ENCODE peak calls at places on chromosomes 12 and 14, in eight cellular contexts. N, A, M, J, U, E, T and H are unnamed samples. For H3K9me3, the result is how much of the 10 kb centered on the place peaks cover.

GRCh38 chr12:4160314-4161040 is 113.1 kb upstream of the CCND2 start:
- DNase-seq in N (no peak), A (no peak), M (no peak), J (no peak), U (no peak), E (no peak), T (no peak), H (no peak)

GRCh38 chr14:85978851-85979250 is 448.9 kb downstream of the FLRT2 start:
- DNase-seq in N (no peak), A (no peak), M (no peak), J (no peak), U (no peak), E (no peak), T (no peak), H (no peak)

GRCh38 chr12:92942905-92943304 is 13.8 kb upstream of the EEA1 start:
- DNase-seq in N (no peak), A (no peak), M (no peak), J (no peak), U (no peak), E (no peak), T (no peak), H (no peak)

GRCh38 chr12:2925322-2925995 is 33.7 kb upstream of the TEAD4 start:
- DNase-seq in N (no peak), A (no peak), M (no peak), J (no peak), U (no peak), E (no peak), T (no peak), H (no peak)

GRCh38 chr14:76193696-76194095 is 42.0 kb downstream of the GPATCH2L start:
- DNase-seq in N (no peak), A (no peak), M (no peak), J (no peak), U (no peak), E (no peak), T (no peak), H (no peak)

GRCh38 chr14:64713677-64714076 is 9.5 kb downstream of the PLEKHG3 start:
- DNase-seq in N (no peak), A (no peak), M (no peak), J (no peak), U (no peak), E (no peak), T (no peak), H (no peak)

GRCh38 chr12:47165934-47166333 is 86.2 kb upstream of the AMIGO2 start:
- DNase-seq in N (no peak), A (no peak), M (no peak), J (no peak), U (no peak), E (no peak), T (no peak), H (no peak)

GRCh38 chr14:68262567-68262966 is 443.0 kb downstream of the RAD51B start:
- DNase-seq in N (no peak), A (no peak), M (no peak), J (no peak), U (no peak), E (no peak), T (no peak), H (no peak)

GRCh38 chr12:116977465-116978380 is 67.0 kb downstream of the FBXW8 start:
- DNase-seq in N (no peak), A (no peak), M (no peak), J (no peak), U (no peak), E (no peak), T (no peak), H (no peak)

GRCh38 chr12:76346798-76347420 is 1.3 kb downstream of the BBS10 start:
- DNase-seq in N (no peak), A (peak), M (no peak), J (no peak), U (peak), E (no peak), T (no peak), H (no peak)
- H3K4me3 ChIP-seq in N (no peak), A (peak), M (peak), J (no peak), U (peak), E (peak), T (peak), H (peak)

GRCh38 chr14:99023371-99023770 is 248.6 kb downstream of the BCL11B start:
- DNase-seq in N (no peak), A (no peak), M (no peak), J (no peak), U (no peak), E (no peak), T (no peak), H (no peak)
- H3K9me3 ChIP-seq in N (under half), A (under half), M (under half), J (under half), U (under half), E (under half), T (under half), H (under half)

GRCh38 chr12:53675701-53676607 is at the start of gene ATP5MC2:
- DNase-seq in N (peak), A (peak), M (peak), J (peak), U (peak), E (peak), T (peak), H (peak)

GRCh38 chr12:53674977-53675700 is 744 bp downstream of the ATP5MC2 start:
- DNase-seq in N (no peak), A (no peak), M (no peak), J (no peak), U (no peak), E (no peak), T (no peak), H (no peak)

GRCh38 chr12:53683494-53683893 is 7.6 kb upstream of the ATP5MC2 start:
- DNase-seq in N (no peak), A (no peak), M (no peak), J (no peak), U (no peak), E (no peak), T (no peak), H (no peak)

GRCh38 chr12:53676715-53677611 is 1.1 kb upstream of the ATP5MC2 start:
- DNase-seq in N (peak), A (peak), M (peak), J (no peak), U (peak), E (peak), T (no peak), H (no peak)

GRCh38 chr12:53677612-53678133 is 1.8 kb upstream of the ATP5MC2 start:
- DNase-seq in N (no peak), A (no peak), M (no peak), J (no peak), U (no peak), E (no peak), T (no peak), H (no peak)
- H3K4me3 ChIP-seq in N (peak), A (no peak), M (peak), J (peak), U (peak), E (peak), T (no peak), H (no peak)

GRCh38 chr14:91885113-91885712 is 17.9 kb upstream of the TC2N start:
- DNase-seq in N (no peak), A (no peak), M (no peak), J (no peak), U (no peak), E (no peak), T (no peak), H (no peak)

GRCh38 chr14:91884664-91885063 is 17.3 kb upstream of the TC2N start:
- DNase-seq in N (no peak), A (no peak), M (peak), J (no peak), U (no peak), E (no peak), T (no peak), H (no peak)

GRCh38 chr14:91882776-91883175 is 15.4 kb upstream of the TC2N start:
- DNase-seq in N (no peak), A (no peak), M (no peak), J (no peak), U (no peak), E (no peak), T (no peak), H (no peak)

GRCh38 chr14:91883770-91884169 is 16.4 kb upstream of the TC2N start:
- DNase-seq in N (no peak), A (no peak), M (peak), J (no peak), U (no peak), E (peak), T (no peak), H (peak)

DNA sequence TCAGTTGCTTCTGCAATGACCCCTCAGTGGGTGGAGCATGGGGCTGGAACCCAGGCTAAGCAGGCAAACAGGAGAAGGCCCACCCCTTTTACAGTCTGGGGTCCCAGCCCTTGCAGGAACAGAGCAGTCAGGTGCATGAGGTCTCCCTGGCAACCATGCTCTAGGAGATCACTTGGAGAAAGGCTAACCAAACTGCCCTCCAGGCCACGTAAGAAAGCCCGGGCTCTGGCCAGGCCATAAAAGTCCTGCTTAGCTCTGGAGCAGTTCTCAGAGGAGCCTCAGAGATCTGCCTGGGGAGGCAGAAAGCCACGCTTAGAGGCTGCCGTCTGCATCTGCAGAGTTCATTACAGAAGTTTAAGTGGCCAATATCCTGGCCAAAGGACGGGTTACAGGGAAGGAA is 15.0 kb upstream of the TC2N start:
- DNase-seq in N (no peak), A (no peak), M (no peak), J (no peak), U (no peak), E (no peak), T (no peak), H (no peak)
- H3K9me3 ChIP-seq in N (under half), A (under half), M (under half), J (under half), U (under half), E (under half), T (under half), H (under half)

GRCh38 chr14:92686763-92687427 is 61.5 kb downstream of the LGMN start:
- DNase-seq in N (peak), A (peak), M (peak), J (no peak), U (peak), E (peak), T (peak), H (peak)
- H3K4me3 ChIP-seq in N (peak), A (peak), M (peak), J (peak), U (no peak), E (peak), T (no peak), H (peak)

GRCh38 chr12:56900583-56900982 is 33.6 kb downstream of the SDR9C7 start:
- DNase-seq in N (no peak), A (no peak), M (no peak), J (no peak), U (no peak), E (no peak), T (peak), H (no peak)
- H3K9me3 ChIP-seq in N (under half), A (under half), M (under half), J (under half), U (under half), E (under half), T (under half), H (under half)

GRCh38 chr12:131111446-131111845 is 157.7 kb downstream of the ADGRD1 start:
- DNase-seq in N (no peak), A (no peak), M (no peak), J (no peak), U (no peak), E (no peak), T (no peak), H (no peak)

GRCh38 chr12:131112690-131113290 is 159.1 kb downstream of the ADGRD1 start:
- DNase-seq in N (no peak), A (no peak), M (peak), J (no peak), U (peak), E (no peak), T (no peak), H (no peak)

GRCh38 chr12:131113562-131113961 is 159.9 kb downstream of the ADGRD1 start:
- DNase-seq in N (no peak), A (no peak), M (peak), J (no peak), U (no peak), E (no peak), T (no peak), H (no peak)

GRCh38 chr12:131114331-131114730 is 160.6 kb downstream of the ADGRD1 start:
- DNase-seq in N (no peak), A (no peak), M (peak), J (no peak), U (no peak), E (no peak), T (no peak), H (no peak)

DNA sequence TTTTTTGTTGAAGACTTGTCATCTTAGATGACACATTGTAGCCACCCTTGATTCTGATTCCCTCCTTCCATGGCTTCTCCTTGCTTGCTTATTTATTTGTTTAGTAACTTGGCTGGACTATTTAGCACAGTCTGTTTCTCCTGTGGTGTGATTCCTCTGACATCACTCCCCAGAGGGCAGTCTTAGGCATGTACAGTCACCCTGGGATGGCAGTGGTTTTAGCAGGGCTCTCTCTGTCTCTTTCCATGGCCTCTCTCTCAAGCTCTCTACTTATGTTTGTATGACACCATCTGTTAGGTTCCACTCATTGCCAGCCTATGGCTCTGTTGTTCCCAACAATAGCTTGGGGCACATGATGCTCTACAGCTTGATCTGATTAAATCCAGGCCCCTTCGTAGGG is 158.3 kb downstream of the ADGRD1 start:
- DNase-seq in N (no peak), A (no peak), M (no peak), J (no peak), U (no peak), E (no peak), T (no peak), H (no peak)
- H3K4me3 ChIP-seq in N (no peak), A (no peak), M (no peak), J (no peak), U (no peak), E (no peak), T (no peak), H (no peak)

GRCh38 chr12:34598851-34599529 is 576.7 kb downstream of the ALG10 start:
- DNase-seq in N (peak), A (no peak), M (peak), J (no peak), U (no peak), E (no peak), T (no peak), H (no peak)
- H3K9me3 ChIP-seq in N (half or more), A (under half), M (under half), J (under half), U (under half), E (half or more), T (under half), H (under half)